ENCODE peak calls at places on chromosomes 1 and 21, in five cellular contexts. P is AG09319, L is HuH-7, Q is astrocyte of the spinal cord, S is ACHN. R is an unnamed sample.
A peak's percentile ranks its signal among the peaks of the same experiment; 100 is the strongest.

GRCh38 chr1:100528861-100529260 is 9.1 kb upstream of the GPR88 start:
- DNase-seq in P (peak; percentile 66), L (no peak), S (no peak), Q (peak; percentile 80), R (no peak)

GRCh38 chr1:56547473-56547872 is 31.9 kb downstream of the PLPP3 start:
- DNase-seq in S (no peak), P (no peak), Q (no peak), L (no peak), R (no peak)

GRCh38 chr21:43937898-43938309 is 72.9 kb downstream of the AGPAT3 start:
- DNase-seq in S (no peak), P (no peak), Q (no peak), L (no peak), R (no peak)

GRCh38 chr1:6569033-6569432 is 10.8 kb upstream of the ZBTB48 start:
- DNase-seq in P (no peak), Q (no peak), L (no peak), S (no peak), R (no peak)

GRCh38 chr21:46388896-46389295 is 64.9 kb downstream of the PCNT start:
- DNase-seq in Q (no peak), P (no peak), L (no peak), S (no peak), R (no peak)

GRCh38 chr1:181603735-181604410 is 120.6 kb downstream of the CACNA1E start:
- DNase-seq in S (no peak), P (no peak), L (no peak), Q (no peak), R (no peak)

GRCh38 chr1:206609229-206609991 is 2.9 kb downstream of the EIF2D start:
- DNase-seq in S (no peak), L (no peak), P (no peak), Q (no peak), R (no peak)

GRCh38 chr1:25936940-25937339 is 30.7 kb upstream of the STMN1 start:
- DNase-seq in Q (no peak), S (no peak), L (no peak), P (no peak), R (no peak)

GRCh38 chr1:50658421-50659076 is 235.3 kb upstream of the DMRTA2 start:
- DNase-seq in L (no peak), P (no peak), S (no peak), Q (peak; percentile 29), R (no peak)

GRCh38 chr1:225146478-225146877 is 217.0 kb downstream of the DNAH14 start:
- DNase-seq in Q (no peak), S (no peak), L (peak; percentile 7), P (no peak), R (no peak)

GRCh38 chr1:3597599-3597964 is 13.7 kb downstream of the MEGF6 start:
- DNase-seq in P (no peak), S (no peak), L (no peak), Q (no peak), R (no peak)

R was measured in NCI-H526 treated with DMSO at 0.1 percent for 48 hours.